ENCODE peak calls at places on chromosome 17, in five cellular contexts. One of them, this sample, is unnamed.

GRCh38 chr17:69558796-69559195 is 144.3 kb downstream of the MAP2K6 start:
- DNase-seq in A549: no peak
- DNase-seq in WTC11: no peak
- DNase-seq in SK-N-SH: no peak
- DNase-seq in GM12878: no peak
- DNase-seq in this sample: no peak

GRCh38 chr17:49260922-49261291 is 30.3 kb upstream of the PHOSPHO1 start:
- DNase-seq in A549: no peak
- DNase-seq in WTC11: no peak
- DNase-seq in SK-N-SH: no peak
- DNase-seq in GM12878: no peak
- DNase-seq in this sample: no peak

GRCh38 chr17:1597861-1598342 is 30.7 kb downstream of the SLC43A2 start:
- DNase-seq in A549: no peak
- DNase-seq in WTC11: no peak
- DNase-seq in SK-N-SH: no peak
- DNase-seq in GM12878: no peak
- DNase-seq in this sample: no peak

GRCh38 chr17:3635474-3636153 is 436 bp downstream of the SHPK start:
- DNase-seq in A549: no peak
- DNase-seq in WTC11: no peak
- DNase-seq in SK-N-SH: peak; percentile 41
- DNase-seq in GM12878: no peak
- DNase-seq in this sample: no peak

GRCh38 chr17:48150107-48150463 is 42.5 kb downstream of the SNX11 start:
- DNase-seq in A549: no peak
- DNase-seq in WTC11: no peak
- DNase-seq in SK-N-SH: no peak
- DNase-seq in GM12878: no peak
- DNase-seq in this sample: no peak

GRCh38 chr17:18356624-18357023 is 6.7 kb downstream of the SHMT1 start:
- DNase-seq in A549: no peak
- DNase-seq in WTC11: no peak
- DNase-seq in SK-N-SH: no peak
- DNase-seq in GM12878: no peak
- DNase-seq in this sample: no peak

GRCh38 chr17:73118139-73118538 is 25.7 kb upstream of the SLC39A11 start:
- DNase-seq in A549: no peak
- DNase-seq in WTC11: no peak
- DNase-seq in SK-N-SH: no peak
- DNase-seq in GM12878: no peak
- DNase-seq in this sample: no peak

GRCh38 chr17:38660097-38661026 is 14.4 kb downstream of the EPOP start:
- DNase-seq in A549: no peak
- DNase-seq in WTC11: no peak
- DNase-seq in SK-N-SH: no peak
- DNase-seq in GM12878: no peak
- DNase-seq in this sample: no peak

GRCh38 chr17:68455756-68456528 is 1.4 kb downstream of the WIPI1 start:
- DNase-seq in A549: peak; percentile 21
- DNase-seq in WTC11: no peak
- DNase-seq in SK-N-SH: peak; percentile 34
- DNase-seq in GM12878: no peak
- DNase-seq in this sample: no peak

GRCh38 chr17:68910256-68910705 is 44.9 kb downstream of the ABCA8 start:
- DNase-seq in A549: no peak
- DNase-seq in WTC11: no peak
- DNase-seq in SK-N-SH: no peak
- DNase-seq in GM12878: no peak
- DNase-seq in this sample: no peak

GRCh38 chr17:70028397-70028796 is 46.6 kb upstream of the KCNJ16 start:
- DNase-seq in A549: no peak
- DNase-seq in WTC11: no peak
- DNase-seq in SK-N-SH: no peak
- DNase-seq in GM12878: no peak
- DNase-seq in this sample: no peak

GRCh38 chr17:59851431-59852375 is 41.0 kb downstream of the TUBD1 start:
- DNase-seq in A549: peak; percentile 90
- DNase-seq in WTC11: no peak
- DNase-seq in SK-N-SH: no peak
- DNase-seq in GM12878: no peak
- DNase-seq in this sample: no peak

GRCh38 chr17:62727916-62728672 is 80.0 kb downstream of the MARCHF10 start:
- DNase-seq in A549: peak; percentile 53
- DNase-seq in WTC11: no peak
- DNase-seq in SK-N-SH: no peak
- DNase-seq in GM12878: no peak
- DNase-seq in this sample: peak; percentile 11

GRCh38 chr17:65092262-65092661 is 35.7 kb upstream of the GNA13 start:
- DNase-seq in A549: peak; percentile 64
- DNase-seq in WTC11: no peak
- DNase-seq in SK-N-SH: no peak
- DNase-seq in GM12878: no peak
- DNase-seq in this sample: no peak

GRCh38 chr17:15086776-15087175 is 178.3 kb downstream of the PMP22 start:
- DNase-seq in A549: no peak
- DNase-seq in WTC11: no peak
- DNase-seq in SK-N-SH: no peak
- DNase-seq in GM12878: no peak
- DNase-seq in this sample: no peak
- TF ChIP-seq MAX in A549: no peak
- TF ChIP-seq MAX in WTC11: no peak
- TF ChIP-seq MAX in SK-N-SH: no peak
- TF ChIP-seq MAX in GM12878: no peak
- TF ChIP-seq MAX in this sample: no peak

GRCh38 chr17:34299017-34299416 is 13.5 kb downstream of the CCL11 start:
- DNase-seq in A549: no peak
- DNase-seq in WTC11: no peak
- DNase-seq in SK-N-SH: no peak
- DNase-seq in GM12878: no peak
- DNase-seq in this sample: no peak
- TF ChIP-seq MAX in A549: no peak
- TF ChIP-seq MAX in WTC11: no peak
- TF ChIP-seq MAX in SK-N-SH: no peak
- TF ChIP-seq MAX in GM12878: no peak
- TF ChIP-seq MAX in this sample: no peak

GRCh38 chr17:82388223-82388921 is 16.8 kb downstream of the UTS2R start:
- DNase-seq in A549: peak; percentile 41
- DNase-seq in WTC11: no peak
- DNase-seq in SK-N-SH: peak; percentile 63
- DNase-seq in GM12878: no peak
- DNase-seq in this sample: no peak
- TF ChIP-seq MAX in A549: no peak
- TF ChIP-seq MAX in WTC11: no peak
- TF ChIP-seq MAX in SK-N-SH: no peak
- TF ChIP-seq MAX in GM12878: no peak
- TF ChIP-seq MAX in this sample: no peak

GRCh38 chr17:74432484-74433391 is 850 bp downstream of the GPRC5C start:
- DNase-seq in A549: no peak
- DNase-seq in WTC11: peak; percentile 70
- DNase-seq in SK-N-SH: no peak
- DNase-seq in GM12878: no peak
- DNase-seq in this sample: no peak

GRCh38 chr17:74430385-74430705 is 1.5 kb upstream of the GPRC5C start:
- DNase-seq in A549: peak; percentile 43
- DNase-seq in WTC11: no peak
- DNase-seq in SK-N-SH: no peak
- DNase-seq in GM12878: no peak
- DNase-seq in this sample: no peak

GRCh38 chr17:74430706-74431567 is 951 bp upstream of the GPRC5C start:
- DNase-seq in A549: peak; percentile 91
- DNase-seq in WTC11: peak; percentile 77
- DNase-seq in SK-N-SH: peak; percentile 72
- DNase-seq in GM12878: peak; percentile 26
- DNase-seq in this sample: no peak

GRCh38 chr17:74433421-74434121 is 1.7 kb downstream of the GPRC5C start:
- DNase-seq in A549: no peak
- DNase-seq in WTC11: no peak
- DNase-seq in SK-N-SH: no peak
- DNase-seq in GM12878: no peak
- DNase-seq in this sample: no peak

GRCh38 chr17:74431568-74432483 is at the start of gene GPRC5C:
- DNase-seq in A549: peak; percentile 88
- DNase-seq in WTC11: peak; percentile 82
- DNase-seq in SK-N-SH: peak; percentile 84
- DNase-seq in GM12878: no peak
- DNase-seq in this sample: no peak
- TF ChIP-seq MAX in A549: peak; percentile 94
- TF ChIP-seq MAX in WTC11: peak; percentile 72
- TF ChIP-seq MAX in SK-N-SH: no peak
- TF ChIP-seq MAX in GM12878: no peak
- TF ChIP-seq MAX in this sample: no peak

DNA sequence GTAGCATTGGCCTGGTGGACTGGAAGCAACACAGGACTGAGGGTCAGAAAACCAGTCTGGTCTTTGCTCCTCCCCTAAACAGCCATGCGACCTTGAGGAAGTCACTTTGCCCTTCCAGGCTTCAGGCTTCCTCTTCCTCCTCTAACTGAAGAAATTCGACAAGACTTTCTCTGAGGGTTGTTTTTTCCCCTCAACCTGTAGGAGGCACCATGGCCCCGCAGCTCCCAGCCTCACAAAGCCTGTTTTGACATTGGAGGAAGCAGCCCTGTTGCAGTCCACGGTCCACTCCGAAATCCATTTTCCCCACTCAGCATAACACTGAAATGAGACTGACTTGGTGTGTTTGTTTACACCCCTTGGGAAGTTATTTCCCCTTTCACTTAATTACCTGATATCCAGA is 41.2 kb upstream of the PIRT start:
- DNase-seq in A549: peak; percentile 30
- DNase-seq in WTC11: peak; percentile 30
- DNase-seq in SK-N-SH: peak; percentile 9
- DNase-seq in GM12878: no peak
- DNase-seq in this sample: no peak
- TF ChIP-seq MAX in A549: no peak
- TF ChIP-seq MAX in WTC11: no peak
- TF ChIP-seq MAX in SK-N-SH: no peak
- TF ChIP-seq MAX in GM12878: no peak
- TF ChIP-seq MAX in this sample: no peak

DNA sequence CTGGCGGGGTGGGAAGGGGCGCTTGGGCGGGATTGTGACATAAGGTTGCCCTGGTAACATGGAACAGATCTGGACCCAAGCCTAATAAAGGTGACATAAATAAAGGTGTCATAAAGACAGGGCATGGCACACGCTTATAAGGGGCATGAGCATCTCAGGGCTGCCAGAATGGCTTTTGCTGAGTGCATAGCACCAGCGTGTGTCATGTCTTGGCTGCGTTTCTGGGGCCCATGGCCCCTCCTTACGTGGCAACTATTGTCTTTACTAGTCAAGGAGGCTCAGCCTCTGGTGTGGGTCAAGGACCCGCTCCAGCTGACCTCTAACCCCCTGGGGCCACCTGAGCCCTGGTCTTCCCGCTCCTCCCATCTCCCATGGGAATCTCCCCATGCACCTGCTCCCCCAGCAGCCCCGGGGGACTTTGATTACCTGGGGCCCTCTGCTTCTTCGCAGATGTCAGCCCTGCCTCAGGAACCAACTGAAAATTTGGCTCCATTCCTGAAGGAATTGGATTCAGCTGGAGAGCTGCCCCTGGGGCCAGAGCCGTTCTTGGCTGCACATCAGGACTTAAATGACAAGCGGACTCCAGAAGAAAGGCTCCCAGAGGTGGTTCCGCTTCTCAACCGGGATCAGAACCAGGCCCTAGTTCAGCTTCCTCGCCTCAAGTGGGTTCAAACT is 13.9 kb downstream of the LRRC37B start:
- DNase-seq in A549: no peak
- DNase-seq in WTC11: no peak
- DNase-seq in SK-N-SH: no peak
- DNase-seq in GM12878: no peak
- DNase-seq in this sample: no peak
- TF ChIP-seq MAX in A549: no peak
- TF ChIP-seq MAX in WTC11: no peak
- TF ChIP-seq MAX in SK-N-SH: no peak
- TF ChIP-seq MAX in GM12878: no peak
- TF ChIP-seq MAX in this sample: no peak

DNA sequence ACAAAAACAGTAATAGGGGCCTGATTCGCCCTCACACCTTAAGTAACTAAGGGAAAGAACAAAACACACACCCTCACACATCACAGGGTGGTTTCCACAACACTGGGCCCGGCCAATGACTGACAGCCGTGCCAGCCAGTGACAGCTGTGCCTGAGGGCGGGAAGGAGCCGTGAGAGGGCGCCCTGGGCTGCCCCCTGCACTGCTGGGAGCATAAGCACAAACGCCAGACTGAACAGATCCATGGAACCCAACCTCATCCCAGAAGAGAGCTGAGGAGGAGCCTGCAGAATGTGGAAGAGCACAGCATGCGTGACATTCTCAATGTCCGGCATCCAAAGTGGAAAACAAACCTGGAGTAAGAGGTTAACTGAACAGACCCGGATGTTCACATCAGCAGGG is 16.0 kb downstream of the CSNK1D start:
- DNase-seq in A549: peak; percentile 74
- DNase-seq in WTC11: peak; percentile 54
- DNase-seq in SK-N-SH: peak; percentile 73
- DNase-seq in GM12878: no peak
- DNase-seq in this sample: peak; percentile 40
- TF ChIP-seq MAX in A549: no peak
- TF ChIP-seq MAX in WTC11: no peak
- TF ChIP-seq MAX in SK-N-SH: no peak
- TF ChIP-seq MAX in GM12878: no peak
- TF ChIP-seq MAX in this sample: no peak

DNA sequence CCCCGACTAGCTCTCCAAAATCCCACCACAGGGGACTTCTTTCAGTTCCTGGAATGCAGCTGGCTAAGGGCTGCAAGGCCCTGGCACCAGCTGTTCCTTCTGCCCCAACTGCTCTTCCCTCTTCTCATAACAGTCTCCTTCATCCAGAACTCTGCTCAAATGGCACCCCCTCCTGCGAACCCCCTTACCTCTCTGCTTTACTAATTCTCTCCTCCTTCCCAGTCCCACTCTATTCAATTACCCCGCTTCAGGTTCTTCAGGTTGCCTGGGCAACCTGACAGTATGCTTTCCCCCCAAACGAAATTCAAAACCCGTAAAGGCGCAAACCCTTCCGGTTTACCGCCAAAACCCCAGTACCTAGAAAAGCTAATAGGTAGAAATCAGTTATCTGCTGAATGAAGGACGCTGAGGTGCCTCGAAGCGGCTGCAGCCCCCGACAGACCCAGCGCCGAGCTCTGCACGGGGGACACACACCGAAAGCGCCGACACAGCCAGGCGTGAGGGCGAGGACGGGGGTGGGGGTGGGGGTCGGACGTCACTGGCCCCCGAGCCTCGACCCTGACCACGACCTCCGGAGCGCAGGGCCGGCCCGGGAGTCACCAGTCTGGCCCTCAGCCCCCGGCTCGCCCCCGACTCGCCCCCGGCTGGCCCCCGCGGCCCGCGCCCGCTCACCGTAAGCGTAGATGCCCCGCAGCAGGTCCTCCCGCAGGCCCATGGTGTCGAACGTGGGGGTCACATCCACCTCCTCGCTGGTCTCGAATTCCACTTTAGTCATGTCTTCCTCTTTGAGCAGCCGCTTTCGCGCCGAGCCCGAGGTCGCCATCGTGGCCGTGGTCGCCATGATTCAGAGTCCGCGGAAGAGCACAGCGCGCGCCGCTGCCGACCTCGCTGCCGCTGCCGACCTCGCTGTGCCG is 550 bp downstream of the EIF4A3 start:
- DNase-seq in A549: peak; percentile 33
- DNase-seq in WTC11: no peak
- DNase-seq in SK-N-SH: peak; percentile 79
- DNase-seq in GM12878: no peak
- DNase-seq in this sample: peak; percentile 27
- TF ChIP-seq MAX in A549: no peak
- TF ChIP-seq MAX in WTC11: no peak
- TF ChIP-seq MAX in SK-N-SH: no peak
- TF ChIP-seq MAX in GM12878: no peak
- TF ChIP-seq MAX in this sample: no peak

This sample was measured in endothelial cell of umbilical vein.